ENCODE peak calls at places on chromosomes 1 and 21, in six cellular contexts. One of them, this sample, is unnamed.

GRCh38 chr1:88661951-88662664 is 22.0 kb upstream of the PKN2 start:
- DNase-seq in dorsolateral prefrontal cortex: no peak
- DNase-seq in RWPE1: no peak
- DNase-seq in fibroblast of villous mesenchyme: peak; percentile 11
- DNase-seq in thoracic aorta: no peak
- DNase-seq in stomach: no peak
- DNase-seq in this sample: no peak

GRCh38 chr21:34020934-34021553 is 52.3 kb upstream of the MRPS6 start:
- DNase-seq in dorsolateral prefrontal cortex: no peak
- DNase-seq in stomach: no peak
- DNase-seq in thoracic aorta: no peak
- DNase-seq in fibroblast of villous mesenchyme: no peak
- DNase-seq in RWPE1: no peak
- DNase-seq in this sample: no peak

GRCh38 chr1:85502171-85502570 is 37.2 kb upstream of the DDAH1 start:
- DNase-seq in dorsolateral prefrontal cortex: no peak
- DNase-seq in fibroblast of villous mesenchyme: peak; percentile 89
- DNase-seq in thoracic aorta: no peak
- DNase-seq in RWPE1: no peak
- DNase-seq in stomach: no peak
- DNase-seq in this sample: no peak

GRCh38 chr1:216535059-216535458 is 111.8 kb upstream of the USH2A start:
- DNase-seq in stomach: no peak
- DNase-seq in fibroblast of villous mesenchyme: no peak
- DNase-seq in thoracic aorta: no peak
- DNase-seq in RWPE1: no peak
- DNase-seq in dorsolateral prefrontal cortex: no peak
- DNase-seq in this sample: no peak

GRCh38 chr21:25161571-25161970 is 445.7 kb downstream of the MRPL39 start:
- DNase-seq in RWPE1: no peak
- DNase-seq in thoracic aorta: no peak
- DNase-seq in stomach: no peak
- DNase-seq in fibroblast of villous mesenchyme: no peak
- DNase-seq in dorsolateral prefrontal cortex: no peak
- DNase-seq in this sample: no peak

GRCh38 chr1:89739013-89739843 is 81.6 kb upstream of the LRRC8D start:
- DNase-seq in stomach: no peak
- DNase-seq in thoracic aorta: no peak
- DNase-seq in fibroblast of villous mesenchyme: peak; percentile 47
- DNase-seq in RWPE1: peak; percentile 33
- DNase-seq in dorsolateral prefrontal cortex: no peak
- DNase-seq in this sample: no peak

GRCh38 chr1:20371411-20371810 is 80.7 kb downstream of the VWA5B1 start:
- DNase-seq in RWPE1: no peak
- DNase-seq in thoracic aorta: no peak
- DNase-seq in fibroblast of villous mesenchyme: peak; percentile 7
- DNase-seq in dorsolateral prefrontal cortex: no peak
- DNase-seq in stomach: no peak
- DNase-seq in this sample: no peak

GRCh38 chr1:178578541-178578940 is 65.6 kb downstream of the TEX35 start:
- DNase-seq in RWPE1: no peak
- DNase-seq in dorsolateral prefrontal cortex: no peak
- DNase-seq in stomach: no peak
- DNase-seq in fibroblast of villous mesenchyme: no peak
- DNase-seq in thoracic aorta: no peak
- DNase-seq in this sample: no peak

GRCh38 chr1:155499953-155500621 is 62.5 kb downstream of the ASH1L start:
- DNase-seq in RWPE1: no peak
- DNase-seq in fibroblast of villous mesenchyme: peak; percentile 37
- DNase-seq in dorsolateral prefrontal cortex: no peak
- DNase-seq in thoracic aorta: no peak
- DNase-seq in stomach: no peak
- DNase-seq in this sample: no peak

GRCh38 chr1:29641921-29642320 is 405.6 kb downstream of the PTPRU start:
- DNase-seq in stomach: no peak
- DNase-seq in fibroblast of villous mesenchyme: no peak
- DNase-seq in thoracic aorta: no peak
- DNase-seq in RWPE1: no peak
- DNase-seq in dorsolateral prefrontal cortex: no peak
- DNase-seq in this sample: peak; percentile 13

GRCh38 chr1:172533511-172534116 is 664 bp downstream of the SUCO start:
- DNase-seq in fibroblast of villous mesenchyme: peak; percentile 50
- DNase-seq in thoracic aorta: no peak
- DNase-seq in stomach: peak; percentile 30
- DNase-seq in RWPE1: peak; percentile 47
- DNase-seq in dorsolateral prefrontal cortex: peak; percentile 27
- DNase-seq in this sample: peak; percentile 48

GRCh38 chr1:211697356-211697755 is 21.9 kb upstream of the NEK2 start:
- DNase-seq in fibroblast of villous mesenchyme: no peak
- DNase-seq in dorsolateral prefrontal cortex: no peak
- DNase-seq in thoracic aorta: no peak
- DNase-seq in RWPE1: no peak
- DNase-seq in stomach: no peak
- DNase-seq in this sample: no peak

GRCh38 chr1:87712261-87712674 is 383.6 kb downstream of the LMO4 start:
- DNase-seq in RWPE1: peak; percentile 17
- DNase-seq in dorsolateral prefrontal cortex: no peak
- DNase-seq in stomach: no peak
- DNase-seq in fibroblast of villous mesenchyme: no peak
- DNase-seq in thoracic aorta: no peak
- DNase-seq in this sample: no peak

GRCh38 chr21:37374026-37374425 is 7.5 kb downstream of the DYRK1A start:
- DNase-seq in stomach: no peak
- DNase-seq in fibroblast of villous mesenchyme: peak; percentile 60
- DNase-seq in RWPE1: no peak
- DNase-seq in dorsolateral prefrontal cortex: no peak
- DNase-seq in thoracic aorta: no peak
- DNase-seq in this sample: no peak

GRCh38 chr21:32442566-32443318 is 30.2 kb downstream of the EVA1C start:
- DNase-seq in thoracic aorta: no peak
- DNase-seq in dorsolateral prefrontal cortex: no peak
- DNase-seq in RWPE1: peak; percentile 65
- DNase-seq in fibroblast of villous mesenchyme: no peak
- DNase-seq in stomach: no peak
- DNase-seq in this sample: no peak

GRCh38 chr1:56915960-56916359 is 49.9 kb downstream of the C8B start:
- DNase-seq in RWPE1: no peak
- DNase-seq in dorsolateral prefrontal cortex: no peak
- DNase-seq in thoracic aorta: no peak
- DNase-seq in fibroblast of villous mesenchyme: no peak
- DNase-seq in stomach: peak; percentile 66
- DNase-seq in this sample: no peak

GRCh38 chr1:32063261-32063681 is 9.5 kb upstream of the TMEM39B start:
- DNase-seq in fibroblast of villous mesenchyme: peak; percentile 73
- DNase-seq in RWPE1: peak; percentile 55
- DNase-seq in thoracic aorta: no peak
- DNase-seq in stomach: no peak
- DNase-seq in dorsolateral prefrontal cortex: no peak
- DNase-seq in this sample: no peak

GRCh38 chr1:66074147-66074546 is 281.5 kb downstream of the PDE4B start:
- DNase-seq in dorsolateral prefrontal cortex: no peak
- DNase-seq in RWPE1: no peak
- DNase-seq in thoracic aorta: no peak
- DNase-seq in stomach: no peak
- DNase-seq in fibroblast of villous mesenchyme: no peak
- DNase-seq in this sample: no peak

GRCh38 chr1:178388398-178389161 is 108.2 kb downstream of the CLEC20A start:
- DNase-seq in stomach: no peak
- DNase-seq in RWPE1: no peak
- DNase-seq in thoracic aorta: no peak
- DNase-seq in dorsolateral prefrontal cortex: no peak
- DNase-seq in fibroblast of villous mesenchyme: peak; percentile 38
- DNase-seq in this sample: no peak

GRCh38 chr1:156413310-156414246 is 44.6 kb downstream of the RHBG start:
- DNase-seq in stomach: no peak
- DNase-seq in fibroblast of villous mesenchyme: no peak
- DNase-seq in thoracic aorta: no peak
- DNase-seq in RWPE1: no peak
- DNase-seq in dorsolateral prefrontal cortex: peak; percentile 93
- DNase-seq in this sample: no peak

GRCh38 chr1:154463512-154463990 is 38.5 kb upstream of the TDRD10 start:
- DNase-seq in RWPE1: no peak
- DNase-seq in thoracic aorta: no peak
- DNase-seq in dorsolateral prefrontal cortex: no peak
- DNase-seq in stomach: no peak
- DNase-seq in fibroblast of villous mesenchyme: no peak
- DNase-seq in this sample: peak; percentile 44

GRCh38 chr1:22969224-22969829 is 3.3 kb downstream of the LACTBL1 start:
- DNase-seq in dorsolateral prefrontal cortex: no peak
- DNase-seq in thoracic aorta: no peak
- DNase-seq in stomach: no peak
- DNase-seq in RWPE1: peak; percentile 41
- DNase-seq in fibroblast of villous mesenchyme: peak; percentile 86
- DNase-seq in this sample: no peak

GRCh38 chr1:248918126-248918525 is 12.1 kb downstream of the PGBD2 start:
- DNase-seq in thoracic aorta: no peak
- DNase-seq in stomach: no peak
- DNase-seq in RWPE1: no peak
- DNase-seq in dorsolateral prefrontal cortex: no peak
- DNase-seq in fibroblast of villous mesenchyme: no peak
- DNase-seq in this sample: no peak

GRCh38 chr1:9838946-9839345 is 15.2 kb upstream of the CLSTN1 start:
- DNase-seq in RWPE1: no peak
- DNase-seq in stomach: no peak
- DNase-seq in thoracic aorta: no peak
- DNase-seq in fibroblast of villous mesenchyme: no peak
- DNase-seq in dorsolateral prefrontal cortex: peak; percentile 53
- DNase-seq in this sample: peak; percentile 51

GRCh38 chr1:44803312-44804095 is 3.3 kb downstream of the PLK3 start:
- DNase-seq in dorsolateral prefrontal cortex: no peak
- DNase-seq in fibroblast of villous mesenchyme: no peak
- DNase-seq in stomach: no peak
- DNase-seq in thoracic aorta: no peak
- DNase-seq in RWPE1: no peak
- DNase-seq in this sample: peak; percentile 62

GRCh38 chr1:11478571-11479374 is at the start of gene DISP3:
- DNase-seq in stomach: peak; percentile 50
- DNase-seq in fibroblast of villous mesenchyme: peak; percentile 17
- DNase-seq in dorsolateral prefrontal cortex: peak; percentile 53
- DNase-seq in RWPE1: peak; percentile 92
- DNase-seq in thoracic aorta: no peak
- DNase-seq in this sample: no peak
- TF ChIP-seq CTCF in stomach: no peak
- TF ChIP-seq CTCF in fibroblast of villous mesenchyme: peak; percentile 54
- TF ChIP-seq CTCF in dorsolateral prefrontal cortex: peak; percentile 59
- TF ChIP-seq CTCF in RWPE1: peak; percentile 76
- TF ChIP-seq CTCF in thoracic aorta: no peak
- TF ChIP-seq CTCF in this sample: no peak

DNA sequence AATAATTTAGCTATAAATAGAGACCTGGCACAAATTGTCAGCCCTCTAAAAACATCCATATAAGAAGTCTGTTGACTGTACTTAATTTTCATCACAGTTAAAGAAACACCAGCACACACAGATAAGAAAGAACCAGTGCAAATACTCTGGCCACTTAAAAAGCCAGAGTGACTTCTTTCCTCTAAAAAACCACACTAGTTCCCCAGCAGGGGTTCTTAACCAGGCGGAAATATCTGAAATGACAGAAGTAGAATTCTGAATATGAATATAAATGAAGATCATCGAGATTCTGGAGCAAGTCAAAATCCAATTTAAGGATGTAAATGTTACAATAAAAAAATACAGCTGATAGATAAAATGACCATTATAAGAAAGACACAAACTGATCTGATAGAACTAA is 870.6 kb upstream of the ADGRL4 start:
- DNase-seq in dorsolateral prefrontal cortex: no peak
- DNase-seq in stomach: no peak
- DNase-seq in RWPE1: no peak
- DNase-seq in thoracic aorta: no peak
- DNase-seq in fibroblast of villous mesenchyme: no peak
- DNase-seq in this sample: no peak
- TF ChIP-seq CTCF in dorsolateral prefrontal cortex: no peak
- TF ChIP-seq CTCF in stomach: no peak
- TF ChIP-seq CTCF in RWPE1: no peak
- TF ChIP-seq CTCF in thoracic aorta: no peak
- TF ChIP-seq CTCF in fibroblast of villous mesenchyme: no peak
- TF ChIP-seq CTCF in this sample: no peak

GRCh38 chr1:109368464-109368863 is 29.3 kb downstream of the SORT1 start:
- DNase-seq in dorsolateral prefrontal cortex: no peak
- DNase-seq in RWPE1: no peak
- DNase-seq in fibroblast of villous mesenchyme: no peak
- DNase-seq in thoracic aorta: no peak
- DNase-seq in stomach: no peak
- DNase-seq in this sample: no peak
- TF ChIP-seq CTCF in dorsolateral prefrontal cortex: no peak
- TF ChIP-seq CTCF in RWPE1: no peak
- TF ChIP-seq CTCF in fibroblast of villous mesenchyme: no peak
- TF ChIP-seq CTCF in thoracic aorta: no peak
- TF ChIP-seq CTCF in stomach: no peak
- TF ChIP-seq CTCF in this sample: no peak

GRCh38 chr1:39505289-39505688 is 13.9 kb downstream of the BMP8A start:
- DNase-seq in stomach: no peak
- DNase-seq in dorsolateral prefrontal cortex: no peak
- DNase-seq in fibroblast of villous mesenchyme: no peak
- DNase-seq in thoracic aorta: no peak
- DNase-seq in RWPE1: no peak
- DNase-seq in this sample: no peak

GRCh38 chr1:39508266-39508665 is 16.8 kb downstream of the BMP8A start:
- DNase-seq in RWPE1: no peak
- DNase-seq in thoracic aorta: no peak
- DNase-seq in stomach: no peak
- DNase-seq in fibroblast of villous mesenchyme: no peak
- DNase-seq in dorsolateral prefrontal cortex: no peak
- DNase-seq in this sample: no peak

GRCh38 chr1:39508857-39509305 is 17.4 kb downstream of the BMP8A start:
- DNase-seq in RWPE1: no peak
- DNase-seq in dorsolateral prefrontal cortex: no peak
- DNase-seq in thoracic aorta: no peak
- DNase-seq in fibroblast of villous mesenchyme: peak; percentile 71
- DNase-seq in stomach: no peak
- DNase-seq in this sample: no peak

GRCh38 chr1:39509360-39510009 is 18.0 kb downstream of the BMP8A start:
- DNase-seq in dorsolateral prefrontal cortex: no peak
- DNase-seq in fibroblast of villous mesenchyme: peak; percentile 62
- DNase-seq in thoracic aorta: no peak
- DNase-seq in stomach: no peak
- DNase-seq in RWPE1: no peak
- DNase-seq in this sample: no peak

DNA sequence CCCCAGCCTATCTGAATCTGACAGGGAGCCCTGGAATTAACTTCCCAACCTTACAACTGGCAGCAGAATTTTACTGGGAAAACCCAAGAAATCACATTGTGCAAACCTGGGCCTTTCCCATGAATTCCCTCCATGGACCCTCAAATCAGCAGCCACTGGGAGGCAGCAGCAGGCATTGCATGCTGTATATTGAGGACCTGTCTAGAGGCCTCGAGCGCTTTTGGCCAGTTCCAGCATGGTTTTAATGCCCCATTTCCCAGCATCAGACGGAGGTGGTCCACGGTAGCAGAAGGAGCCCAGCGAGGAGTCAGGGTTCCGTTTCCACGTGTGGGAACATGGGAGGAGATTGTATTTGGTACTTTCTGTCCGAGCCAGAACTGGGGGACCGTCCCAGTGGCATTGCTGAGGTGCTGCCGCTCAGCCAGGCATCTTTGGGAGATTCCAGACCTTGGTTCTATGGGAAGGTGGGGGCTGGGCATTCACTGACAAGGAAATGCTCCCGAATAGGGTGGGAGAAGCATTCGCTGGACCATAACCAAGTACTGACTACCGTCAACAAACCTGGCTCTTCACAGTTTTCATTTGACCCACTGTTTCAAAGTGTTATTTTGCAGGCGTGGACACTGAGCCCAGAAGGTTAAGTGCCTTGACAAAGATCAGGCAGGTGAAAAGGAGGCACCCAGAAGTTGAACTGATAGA is 15.9 kb downstream of the BMP8A start:
- DNase-seq in dorsolateral prefrontal cortex: no peak
- DNase-seq in thoracic aorta: no peak
- DNase-seq in fibroblast of villous mesenchyme: no peak
- DNase-seq in RWPE1: no peak
- DNase-seq in stomach: no peak
- DNase-seq in this sample: no peak
- TF ChIP-seq CTCF in dorsolateral prefrontal cortex: peak; percentile 39
- TF ChIP-seq CTCF in thoracic aorta: no peak
- TF ChIP-seq CTCF in fibroblast of villous mesenchyme: peak; percentile 38
- TF ChIP-seq CTCF in RWPE1: no peak
- TF ChIP-seq CTCF in stomach: no peak
- TF ChIP-seq CTCF in this sample: no peak